ENCODE peak calls at places on chromosomes 4 and X, in five cellular contexts. F is IMR-90, C is GM12865, X is tibial nerve, D is astrocyte of the spinal cord. N is an unnamed sample.

GRCh38 chr4:136524039-136524438 is 1008.3 kb downstream of the PCDH18 start:
- DNase-seq in F (no peak), C (no peak), X (no peak), D (no peak), N (no peak)

GRCh38 chr4:89164400-89164799 is 53.1 kb downstream of the TIGD2 start:
- DNase-seq in F (no peak), C (no peak), X (no peak), D (no peak), N (no peak)

GRCh38 chr4:80767944-80768343 is 262.6 kb upstream of the BMP3 start:
- DNase-seq in F (peak; percentile 3), C (no peak), X (no peak), D (peak; percentile 30), N (peak; percentile 66)

GRCh38 chr4:188008377-188008776 is 12.8 kb downstream of the ZFP42 start:
- DNase-seq in F (peak; percentile 95), C (no peak), X (no peak), D (peak; percentile 45), N (peak; percentile 72)

GRCh38 chrX:84168095-84168494 is 19.9 kb downstream of the RPS6KA6 start:
- DNase-seq in F (peak; percentile 53), C (no peak), X (no peak), D (no peak), N (peak; percentile 54)

GRCh38 chrX:131703646-131704045 is 159.8 kb downstream of the OR13H1 start:
- DNase-seq in F (no peak), C (no peak), X (no peak), D (no peak), N (no peak)

GRCh38 chr4:14743601-14744000 is 258.7 kb upstream of the CPEB2 start:
- DNase-seq in F (no peak), C (no peak), X (no peak), D (peak; percentile 78), N (no peak)

GRCh38 chr4:175705407-175705806 is 106.7 kb downstream of the GPM6A start:
- DNase-seq in F (no peak), C (no peak), X (no peak), D (peak; percentile 75), N (no peak)

GRCh38 chr4:111064342-111064993 is 441.6 kb upstream of the PITX2 start:
- DNase-seq in F (peak; percentile 57), C (peak; percentile 30), X (no peak), D (peak; percentile 78), N (peak; percentile 86)

GRCh38 chr4:3729188-3729884 is 36.8 kb upstream of the ADRA2C start:
- DNase-seq in F (peak; percentile 61), C (no peak), X (no peak), D (no peak), N (no peak)

GRCh38 chrX:46918434-46918833 is 6.2 kb downstream of the JADE3 start:
- DNase-seq in F (peak; percentile 3), C (no peak), X (no peak), D (no peak), N (no peak)

GRCh38 chr4:129821073-129821472 is 725.1 kb downstream of the C4orf33 start:
- DNase-seq in F (no peak), C (no peak), X (no peak), D (no peak), N (no peak)

GRCh38 chr4:113052379-113052951 is 3.0 kb downstream of the ANK2 start:
- DNase-seq in F (peak; percentile 11), C (peak; percentile 79), X (no peak), D (peak; percentile 86), N (peak; percentile 24)

GRCh38 chr4:2353222-2354107 is 65.0 kb downstream of the ZFYVE28 start:
- DNase-seq in F (no peak), C (no peak), X (no peak), D (no peak), N (no peak)

GRCh38 chr4:85147481-85148076 is 181.1 kb upstream of the WDFY3 start:
- DNase-seq in F (peak; percentile 54), C (peak; percentile 67), X (peak; percentile 57), D (peak; percentile 73), N (peak; percentile 79)

GRCh38 chr4:15376594-15376993 is 51.2 kb upstream of the C1QTNF7 start:
- DNase-seq in F (peak; percentile 42), C (no peak), X (no peak), D (peak; percentile 42), N (peak; percentile 74)

GRCh38 chr4:25821899-25822298 is 40.9 kb downstream of the SEL1L3 start:
- DNase-seq in F (no peak), C (no peak), X (no peak), D (no peak), N (no peak)

GRCh38 chr4:176579233-176579632 is 213.5 kb downstream of the VEGFC start:
- DNase-seq in F (no peak), C (no peak), X (no peak), D (no peak), N (no peak)

GRCh38 chrX:7706032-7706431 is 136.9 kb upstream of the VCX start:
- DNase-seq in F (no peak), C (no peak), X (no peak), D (peak; percentile 6), N (peak; percentile 11)

GRCh38 chrX:6813836-6814370 is 279.0 kb upstream of the VCX3A start:
- DNase-seq in F (no peak), C (no peak), X (no peak), D (peak; percentile 0), N (no peak)

GRCh38 chr4:145069361-145069760 is 28.6 kb downstream of the ANAPC10 start:
- DNase-seq in F (peak; percentile 71), C (no peak), X (no peak), D (peak; percentile 47), N (peak; percentile 66)

GRCh38 chr4:34766935-34767859 is 1477.1 kb downstream of the ARAP2 start:
- DNase-seq in F (no peak), C (no peak), X (no peak), D (no peak), N (peak; percentile 9)

DNA sequence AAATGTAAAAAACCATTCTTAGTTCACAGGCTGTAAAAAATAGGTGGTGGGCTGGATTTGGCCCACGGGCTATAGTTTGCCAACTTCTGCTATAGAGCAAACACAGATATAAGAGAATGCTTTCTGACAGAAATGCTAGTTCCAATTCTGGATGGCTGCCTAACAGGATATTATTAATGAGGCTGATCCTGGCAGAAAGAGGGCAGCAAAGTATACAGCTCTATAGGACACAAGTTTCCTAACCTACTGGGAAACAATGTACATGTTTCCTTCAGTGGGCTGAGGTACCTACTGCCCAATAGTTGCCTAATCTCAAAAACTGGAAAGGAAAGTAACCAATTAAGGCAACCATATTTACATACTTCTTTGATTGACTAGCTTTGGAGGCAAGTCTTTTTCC is 58.2 kb upstream of the UCP1 start:
- DNase-seq in F (no peak), C (no peak), X (no peak), D (no peak), N (no peak)
- TF ChIP-seq CTCF in F (peak; percentile 30), C (no peak), X (no peak), D (peak; percentile 14), N (peak; percentile 20)

DNA sequence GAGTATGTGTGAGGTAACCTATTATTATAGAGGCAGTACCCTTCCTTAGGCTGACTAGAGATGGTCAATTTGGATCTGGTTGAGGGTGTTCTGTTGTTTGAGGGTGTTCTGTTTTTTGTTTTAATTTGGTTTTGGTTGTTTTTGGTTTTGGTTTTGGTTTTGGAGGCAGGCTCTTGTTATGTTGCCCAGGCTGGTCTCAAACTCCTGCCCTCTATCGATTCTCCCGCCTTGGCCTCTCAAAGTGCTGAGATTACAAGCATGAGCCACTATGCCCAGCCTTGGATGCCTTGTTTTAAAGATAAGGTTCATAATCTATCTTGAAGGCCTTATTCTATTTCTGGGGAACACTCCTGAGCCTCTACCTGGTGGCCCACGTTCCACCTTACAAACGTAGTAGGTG is 902 bp downstream of the CXorf65 start:
- DNase-seq in F (no peak), C (no peak), X (no peak), D (no peak), N (no peak)
- H3K4me3 ChIP-seq in F (no peak overlapping the region), C (no peak overlapping the region), X (no peak overlapping the region), D (no peak overlapping the region), N (no peak overlapping the region)

GRCh38 chr4:149112109-149112508 is 669.9 kb upstream of the NR3C2 start:
- DNase-seq in F (no peak), C (no peak), X (no peak), D (no peak), N (no peak)

GRCh38 chr4:149110499-149110898 is 668.3 kb upstream of the NR3C2 start:
- DNase-seq in F (no peak), C (no peak), X (no peak), D (no peak), N (no peak)

GRCh38 chr4:149113804-149114430 is 671.7 kb upstream of the NR3C2 start:
- DNase-seq in F (peak; percentile 87), C (no peak), X (no peak), D (peak; percentile 82), N (peak; percentile 35)

GRCh38 chr4:149102765-149103164 is 660.6 kb upstream of the NR3C2 start:
- DNase-seq in F (no peak), C (no peak), X (no peak), D (no peak), N (no peak)

GRCh38 chr4:149108626-149109025 is 666.4 kb upstream of the NR3C2 start:
- DNase-seq in F (peak; percentile 58), C (no peak), X (no peak), D (no peak), N (no peak)
- TF ChIP-seq CTCF in F (no peak), C (no peak), X (no peak), D (no peak), N (no peak)

DNA sequence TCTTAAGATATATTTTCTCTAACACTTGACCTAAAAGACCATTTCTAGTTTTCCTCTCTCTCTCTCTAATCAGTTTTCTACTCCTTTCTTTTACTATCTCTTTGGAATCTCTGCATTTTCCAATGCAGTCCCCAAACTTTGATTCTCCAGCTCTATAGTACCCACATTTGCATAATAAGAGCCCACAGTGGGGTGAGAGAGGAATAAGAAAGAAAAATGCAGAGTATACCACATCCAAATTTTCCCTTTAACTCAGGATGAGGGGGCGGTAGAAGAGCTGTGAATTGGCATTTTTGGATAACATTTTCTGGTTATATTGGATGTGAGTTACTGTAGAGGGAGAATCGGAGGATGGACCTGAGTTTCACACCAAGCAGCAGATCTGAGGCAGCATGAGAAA is 74.4 kb upstream of the SOD3 start:
- DNase-seq in F (no peak), C (no peak), X (no peak), D (no peak), N (no peak)
- H3K4me3 ChIP-seq in F (no peak overlapping the region), C (no peak overlapping the region), X (no peak overlapping the region), D (no peak overlapping the region), N (no peak overlapping the region)

DNA sequence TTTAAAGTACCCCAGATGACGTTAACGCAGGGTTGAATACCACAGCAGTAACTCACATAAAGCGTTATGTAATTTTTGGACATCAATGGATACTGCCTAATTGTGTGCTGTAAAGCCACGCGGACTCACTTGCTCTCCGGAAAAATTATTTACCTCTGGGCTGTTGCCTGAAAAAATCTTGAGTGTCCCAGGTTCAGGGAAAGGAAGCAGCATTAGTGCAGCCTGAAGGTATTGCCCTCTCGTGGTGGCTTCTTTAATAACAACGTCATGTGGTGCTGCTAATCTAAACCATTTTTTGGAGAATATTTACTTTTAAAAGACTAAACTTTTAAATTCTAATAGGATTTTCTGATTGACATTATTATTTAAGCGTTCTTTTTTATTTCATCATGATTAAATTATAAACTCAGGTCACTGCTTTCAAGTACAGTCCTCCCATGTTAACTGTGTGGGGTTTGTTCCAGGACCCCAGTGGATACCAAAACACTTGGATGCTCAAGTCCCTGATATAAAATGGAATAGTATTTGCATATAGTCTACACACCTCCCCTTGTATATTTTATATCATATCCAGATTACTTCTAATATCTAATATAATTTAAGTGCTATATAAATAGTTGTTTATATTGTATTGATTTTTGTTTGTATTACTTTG is 384.8 kb downstream of the FAM133A start:
- DNase-seq in F (no peak), C (no peak), X (no peak), D (no peak), N (peak; percentile 16)
- TF ChIP-seq CTCF in F (peak; percentile 43), C (peak; percentile 10), X (no peak), D (peak; percentile 26), N (peak; percentile 42)

N was measured in epithelial cell of esophagus.